ENCODE peak calls at places on chromosome 17, in six cellular contexts. J, N, C, I, S and R are unnamed samples.
A peak's percentile ranks its signal among the peaks of the same experiment; 100 is the strongest.

GRCh38 chr17:80691784-80692183 is 147.1 kb downstream of the RPTOR start:
- DNase-seq in J (no peak), N (no peak), C (no peak), I (no peak), S (no peak), R (no peak)

GRCh38 chr17:55089955-55090573 is 121.5 kb downstream of the STXBP4 start:
- DNase-seq in J (peak; percentile 0), N (no peak), C (peak; percentile 18), I (no peak), S (no peak), R (no peak)

GRCh38 chr17:77821114-77821513 is 137.4 kb upstream of the TNRC6C start:
- DNase-seq in J (no peak), N (peak; percentile 61), C (no peak), I (peak; percentile 25), S (no peak), R (no peak)

GRCh38 chr17:8315740-8316217 is 5.7 kb downstream of the ARHGEF15 start:
- DNase-seq in J (no peak), N (peak; percentile 41), C (no peak), I (no peak), S (no peak), R (peak; percentile 69)

GRCh38 chr17:17061516-17061915 is 19.3 kb downstream of the MPRIP start:
- DNase-seq in J (no peak), N (no peak), C (no peak), I (no peak), S (no peak), R (no peak)

GRCh38 chr17:65195716-65196115 is 58.5 kb downstream of the RGS9 start:
- DNase-seq in J (no peak), N (no peak), C (no peak), I (no peak), S (no peak), R (no peak)

GRCh38 chr17:21029032-21029431 is 13.8 kb downstream of the USP22 start:
- DNase-seq in J (no peak), N (no peak), C (peak; percentile 84), I (no peak), S (no peak), R (no peak)

GRCh38 chr17:30363715-30364202 is 15.0 kb upstream of the CPD start:
- DNase-seq in J (no peak), N (no peak), C (peak; percentile 95), I (no peak), S (peak; percentile 70), R (no peak)

GRCh38 chr17:76382803-76383644 is 1.4 kb upstream of the SPHK1 start:
- DNase-seq in J (no peak), N (peak; percentile 63), C (peak; percentile 78), I (peak; percentile 93), S (peak; percentile 55), R (peak; percentile 89)

GRCh38 chr17:36808181-36808661 is 129.1 kb upstream of the LHX1 start:
- DNase-seq in J (no peak), N (peak; percentile 68), C (no peak), I (peak; percentile 44), S (no peak), R (peak; percentile 82)

GRCh38 chr17:43406676-43407645 is 8.2 kb downstream of the ARL4D start:
- DNase-seq in J (no peak), N (no peak), C (peak; percentile 84), I (no peak), S (no peak), R (no peak)

GRCh38 chr17:44260296-44260695 is 7.6 kb downstream of the SLC4A1 start:
- DNase-seq in J (no peak), N (no peak), C (no peak), I (no peak), S (no peak), R (no peak)

GRCh38 chr17:17387017-17387416 is 83.8 kb downstream of the NT5M start:
- DNase-seq in J (no peak), N (no peak), C (no peak), I (no peak), S (no peak), R (no peak)

GRCh38 chr17:58534331-58534730 is 19.9 kb upstream of the MTMR4 start:
- DNase-seq in J (no peak), N (no peak), C (no peak), I (no peak), S (no peak), R (no peak)

GRCh38 chr17:77124192-77124908 is 16.4 kb upstream of the SEC14L1 start:
- DNase-seq in J (no peak), N (no peak), C (peak; percentile 68), I (no peak), S (no peak), R (no peak)

GRCh38 chr17:5128905-5129535 is 13.2 kb downstream of the USP6 start:
- DNase-seq in J (no peak), N (no peak), C (no peak), I (no peak), S (no peak), R (no peak)

GRCh38 chr17:50219345-50219744 is 17.9 kb upstream of the COL1A1 start:
- DNase-seq in J (no peak), N (no peak), C (peak; percentile 90), I (no peak), S (no peak), R (no peak)